ENCODE peak calls at places on chromosomes 6 and 20, in ten cellular contexts. M is fibroblast of mammary gland, F is cardiac muscle cell, K is epithelial cell of esophagus, V is WTC11, T is astrocyte of the spinal cord, I is Peyer's patch, H is upper lobe of right lung, Z is RWPE1, P is tibial nerve. O is an unnamed sample.

GRCh38 chr6:74752303-74752702 is 453.6 kb downstream of the COL12A1 start:
- DNase-seq in M (no peak), F (no peak), K (no peak), V (no peak), T (no peak), I (no peak), H (no peak), Z (no peak), P (no peak), O (no peak)

GRCh38 chr6:135600931-135601330 is 103.4 kb upstream of the AHI1 start:
- DNase-seq in M (no peak), F (no peak), K (peak; percentile 37), V (no peak), T (no peak), I (no peak), H (no peak), Z (no peak), P (no peak), O (no peak)

GRCh38 chr6:132664309-132665034 is 5.5 kb upstream of the TAAR1 start:
- DNase-seq in M (no peak), F (no peak), K (peak; percentile 51), V (no peak), T (no peak), I (no peak), H (no peak), Z (no peak), P (no peak), O (no peak)

GRCh38 chr20:17870063-17870740 is 98.4 kb downstream of the SNX5 start:
- DNase-seq in M (peak; percentile 54), F (no peak), K (no peak), V (no peak), T (no peak), I (no peak), H (peak; percentile 72), Z (no peak), P (no peak), O (no peak)

GRCh38 chr6:54864272-54864671 is 17.7 kb downstream of the FAM83B start:
- DNase-seq in M (no peak), F (no peak), K (no peak), V (no peak), T (no peak), I (no peak), H (no peak), Z (no peak), P (no peak), O (no peak)

GRCh38 chr6:93581371-93581770 is 162.0 kb upstream of the EPHA7 start:
- DNase-seq in M (no peak), F (no peak), K (no peak), V (no peak), T (no peak), I (no peak), H (no peak), Z (no peak), P (no peak), O (no peak)

GRCh38 chr20:15220778-15221565 is 883.6 kb upstream of the FLRT3 start:
- DNase-seq in M (peak; percentile 25), F (no peak), K (peak; percentile 90), V (no peak), T (peak; percentile 8), I (no peak), H (no peak), Z (peak; percentile 50), P (no peak), O (no peak)

GRCh38 chr6:128723667-128724066 is 159.3 kb upstream of the LAMA2 start:
- DNase-seq in M (peak; percentile 16), F (no peak), K (peak; percentile 63), V (no peak), T (peak; percentile 67), I (no peak), H (no peak), Z (no peak), P (no peak), O (no peak)

GRCh38 chr6:16437984-16438383 is 199.6 kb downstream of the GMPR start:
- DNase-seq in M (no peak), F (no peak), K (no peak), V (no peak), T (no peak), I (no peak), H (no peak), Z (no peak), P (no peak), O (no peak)

GRCh38 chr6:51855310-51856082 is 231.9 kb downstream of the PKHD1 start:
- DNase-seq in M (peak; percentile 63), F (peak; percentile 85), K (peak; percentile 74), V (peak; percentile 23), T (peak; percentile 55), I (no peak), H (no peak), Z (peak; percentile 36), P (no peak), O (no peak)

GRCh38 chr20:5626603-5627002 is 123.6 kb upstream of the SHLD1 start:
- DNase-seq in M (no peak), F (no peak), K (no peak), V (no peak), T (no peak), I (no peak), H (no peak), Z (no peak), P (no peak), O (no peak)

GRCh38 chr6:36039113-36039512 is 11.5 kb downstream of the MAPK14 start:
- DNase-seq in M (no peak), F (no peak), K (no peak), V (no peak), T (peak; percentile 17), I (no peak), H (no peak), Z (peak; percentile 31), P (no peak), O (no peak)

GRCh38 chr20:24650091-24650490 is 180.7 kb downstream of the SYNDIG1 start:
- DNase-seq in M (peak; percentile 69), F (no peak), K (no peak), V (no peak), T (peak; percentile 48), I (no peak), H (no peak), Z (no peak), P (no peak), O (no peak)

GRCh38 chr6:138499303-138499991 is at the start of gene NHSL1:
- DNase-seq in M (no peak), F (peak; percentile 48), K (peak; percentile 53), V (no peak), T (peak; percentile 82), I (peak; percentile 43), H (no peak), Z (no peak), P (no peak), O (no peak)

GRCh38 chr6:51893356-51893755 is 194.1 kb downstream of the PKHD1 start:
- DNase-seq in M (no peak), F (no peak), K (peak; percentile 6), V (no peak), T (no peak), I (no peak), H (no peak), Z (no peak), P (no peak), O (no peak)

GRCh38 chr20:6058684-6059295 is 4.9 kb upstream of the LRRN4 start:
- DNase-seq in M (no peak), F (peak; percentile 75), K (no peak), V (no peak), T (no peak), I (no peak), H (peak; percentile 78), Z (no peak), P (no peak), O (no peak)

GRCh38 chr20:50898475-50898874 is 32.8 kb downstream of the ADNP start:
- DNase-seq in M (no peak), F (no peak), K (no peak), V (no peak), T (no peak), I (no peak), H (no peak), Z (no peak), P (no peak), O (no peak)

GRCh38 chr6:161223646-161224045 is 50.2 kb downstream of the AGPAT4 start:
- DNase-seq in M (no peak), F (no peak), K (no peak), V (no peak), T (no peak), I (no peak), H (no peak), Z (no peak), P (no peak), O (no peak)
- TF ChIP-seq CTCF in M (no peak), F (no peak), K (no peak), V (no peak), T (no peak), I (no peak), H (no peak), Z (no peak), P (no peak), O (no peak)

GRCh38 chr6:25746968-25747367 is 7.6 kb upstream of the SLC17A4 start:
- DNase-seq in M (no peak), F (no peak), K (no peak), V (no peak), T (no peak), I (no peak), H (no peak), Z (no peak), P (no peak), O (no peak)
- TF ChIP-seq CTCF in M (no peak), F (no peak), K (no peak), V (no peak), T (no peak), I (no peak), H (no peak), Z (no peak), P (no peak), O (no peak)

GRCh38 chr6:155147958-155148663 is 115.7 kb upstream of the CLDN20 start:
- DNase-seq in M (no peak), F (no peak), K (no peak), V (no peak), T (no peak), I (no peak), H (no peak), Z (no peak), P (no peak), O (no peak)

GRCh38 chr6:155155787-155156447 is 107.9 kb upstream of the CLDN20 start:
- DNase-seq in M (no peak), F (no peak), K (peak; percentile 38), V (no peak), T (no peak), I (no peak), H (no peak), Z (no peak), P (no peak), O (no peak)

GRCh38 chr6:155154158-155154830 is 109.5 kb upstream of the CLDN20 start:
- DNase-seq in M (peak; percentile 89), F (no peak), K (peak; percentile 77), V (no peak), T (peak; percentile 93), I (no peak), H (no peak), Z (peak; percentile 57), P (no peak), O (no peak)

GRCh38 chr6:155150967-155151671 is 112.7 kb upstream of the CLDN20 start:
- DNase-seq in M (no peak), F (no peak), K (no peak), V (no peak), T (no peak), I (no peak), H (no peak), Z (no peak), P (no peak), O (no peak)

GRCh38 chr6:155152211-155153076 is 111.4 kb upstream of the CLDN20 start:
- DNase-seq in M (no peak), F (no peak), K (no peak), V (peak; percentile 76), T (no peak), I (no peak), H (no peak), Z (no peak), P (no peak), O (no peak)
- TF ChIP-seq CTCF in M (peak; percentile 11), F (peak; percentile 34), K (peak; percentile 14), V (peak; percentile 30), T (peak; percentile 17), I (no peak), H (no peak), Z (no peak), P (no peak), O (peak; percentile 49)

GRCh38 chr20:44253528-44253927 is 6.4 kb downstream of the GDAP1L1 start:
- DNase-seq in M (no peak), F (no peak), K (no peak), V (peak; percentile 22), T (no peak), I (no peak), H (no peak), Z (no peak), P (no peak), O (no peak)
- TF ChIP-seq CTCF in M (peak; percentile 20), F (peak; percentile 24), K (no peak), V (no peak), T (no peak), I (no peak), H (no peak), Z (no peak), P (no peak), O (no peak)